ENCODE peak calls at places on chromosomes 6 and 20, in eight cellular contexts. One of them, this sample, is unnamed.

GRCh38 chr20:63521602-63522001 is 1.0 kb downstream of the PPDPF start:
- DNase-seq in heart left ventricle: peak
- DNase-seq in uterus: peak
- DNase-seq in right atrium auricular region: no peak
- DNase-seq in AG10803: no peak
- DNase-seq in fibroblast of lung: no peak
- DNase-seq in endothelial cell of umbilical vein: no peak
- DNase-seq in H1: no peak
- DNase-seq in this sample: no peak

GRCh38 chr6:110511401-110511800 is 35.0 kb upstream of the SLC22A16 start:
- DNase-seq in heart left ventricle: no peak
- DNase-seq in uterus: no peak
- DNase-seq in right atrium auricular region: no peak
- DNase-seq in AG10803: no peak
- DNase-seq in fibroblast of lung: no peak
- DNase-seq in endothelial cell of umbilical vein: no peak
- DNase-seq in H1: peak
- DNase-seq in this sample: no peak

GRCh38 chr20:2405693-2406065 is 25.0 kb downstream of the TGM6 start:
- DNase-seq in heart left ventricle: no peak
- DNase-seq in uterus: no peak
- DNase-seq in right atrium auricular region: no peak
- DNase-seq in AG10803: no peak
- DNase-seq in fibroblast of lung: no peak
- DNase-seq in endothelial cell of umbilical vein: no peak
- DNase-seq in H1: no peak
- DNase-seq in this sample: no peak

GRCh38 chr6:132161283-132161682 is 210.1 kb upstream of the CCN2 start:
- DNase-seq in heart left ventricle: no peak
- DNase-seq in uterus: no peak
- DNase-seq in right atrium auricular region: no peak
- DNase-seq in AG10803: peak
- DNase-seq in fibroblast of lung: peak
- DNase-seq in endothelial cell of umbilical vein: peak
- DNase-seq in H1: no peak
- DNase-seq in this sample: peak

GRCh38 chr20:46811328-46812084 is 83.1 kb upstream of the EYA2 start:
- DNase-seq in heart left ventricle: no peak
- DNase-seq in uterus: no peak
- DNase-seq in right atrium auricular region: no peak
- DNase-seq in AG10803: no peak
- DNase-seq in fibroblast of lung: no peak
- DNase-seq in endothelial cell of umbilical vein: no peak
- DNase-seq in H1: no peak
- DNase-seq in this sample: no peak

GRCh38 chr6:41901882-41902519 is 6.8 kb upstream of the USP49 start:
- DNase-seq in heart left ventricle: no peak
- DNase-seq in uterus: no peak
- DNase-seq in right atrium auricular region: no peak
- DNase-seq in AG10803: no peak
- DNase-seq in fibroblast of lung: peak
- DNase-seq in endothelial cell of umbilical vein: no peak
- DNase-seq in H1: no peak
- DNase-seq in this sample: peak

GRCh38 chr20:10357974-10358373 is 76.0 kb downstream of the MKKS start:
- DNase-seq in heart left ventricle: no peak
- DNase-seq in uterus: no peak
- DNase-seq in right atrium auricular region: no peak
- DNase-seq in AG10803: no peak
- DNase-seq in fibroblast of lung: peak
- DNase-seq in endothelial cell of umbilical vein: peak
- DNase-seq in H1: no peak
- DNase-seq in this sample: no peak

GRCh38 chr20:10591956-10592521 is 81.8 kb downstream of the JAG1 start:
- DNase-seq in heart left ventricle: no peak
- DNase-seq in uterus: no peak
- DNase-seq in right atrium auricular region: no peak
- DNase-seq in AG10803: peak
- DNase-seq in fibroblast of lung: peak
- DNase-seq in endothelial cell of umbilical vein: peak
- DNase-seq in H1: no peak
- DNase-seq in this sample: no peak

GRCh38 chr20:47701612-47702011 is 83.7 kb downstream of the SULF2 start:
- DNase-seq in heart left ventricle: no peak
- DNase-seq in uterus: no peak
- DNase-seq in right atrium auricular region: no peak
- DNase-seq in AG10803: peak
- DNase-seq in fibroblast of lung: no peak
- DNase-seq in endothelial cell of umbilical vein: no peak
- DNase-seq in H1: no peak
- DNase-seq in this sample: no peak

GRCh38 chr6:9795880-9796279 is 619.0 kb downstream of the TFAP2A start:
- DNase-seq in heart left ventricle: no peak
- DNase-seq in uterus: no peak
- DNase-seq in right atrium auricular region: no peak
- DNase-seq in AG10803: no peak
- DNase-seq in fibroblast of lung: no peak
- DNase-seq in endothelial cell of umbilical vein: peak
- DNase-seq in H1: no peak
- DNase-seq in this sample: no peak

GRCh38 chr6:137958809-137959565 is 91.9 kb downstream of the TNFAIP3 start:
- DNase-seq in heart left ventricle: no peak
- DNase-seq in uterus: no peak
- DNase-seq in right atrium auricular region: no peak
- DNase-seq in AG10803: no peak
- DNase-seq in fibroblast of lung: no peak
- DNase-seq in endothelial cell of umbilical vein: peak
- DNase-seq in H1: no peak
- DNase-seq in this sample: no peak

GRCh38 chr6:42418739-42419138 is 33.0 kb downstream of the TRERF1 start:
- DNase-seq in heart left ventricle: no peak
- DNase-seq in uterus: no peak
- DNase-seq in right atrium auricular region: no peak
- DNase-seq in AG10803: no peak
- DNase-seq in fibroblast of lung: no peak
- DNase-seq in endothelial cell of umbilical vein: no peak
- DNase-seq in H1: no peak
- DNase-seq in this sample: no peak

GRCh38 chr6:161644521-161644920 is 370.7 kb upstream of the AGPAT4 start:
- DNase-seq in heart left ventricle: no peak
- DNase-seq in uterus: no peak
- DNase-seq in right atrium auricular region: no peak
- DNase-seq in AG10803: no peak
- DNase-seq in fibroblast of lung: no peak
- DNase-seq in endothelial cell of umbilical vein: no peak
- DNase-seq in H1: no peak
- DNase-seq in this sample: no peak

GRCh38 chr6:53944538-53944937 is 149.7 kb downstream of the LRRC1 start:
- DNase-seq in heart left ventricle: no peak
- DNase-seq in uterus: no peak
- DNase-seq in right atrium auricular region: no peak
- DNase-seq in AG10803: no peak
- DNase-seq in fibroblast of lung: no peak
- DNase-seq in endothelial cell of umbilical vein: no peak
- DNase-seq in H1: no peak
- DNase-seq in this sample: no peak

GRCh38 chr6:53951383-53951782 is 156.6 kb downstream of the LRRC1 start:
- DNase-seq in heart left ventricle: no peak
- DNase-seq in uterus: no peak
- DNase-seq in right atrium auricular region: no peak
- DNase-seq in AG10803: no peak
- DNase-seq in fibroblast of lung: no peak
- DNase-seq in endothelial cell of umbilical vein: no peak
- DNase-seq in H1: no peak
- DNase-seq in this sample: no peak

GRCh38 chr6:53943410-53943809 is 148.6 kb downstream of the LRRC1 start:
- DNase-seq in heart left ventricle: no peak
- DNase-seq in uterus: no peak
- DNase-seq in right atrium auricular region: no peak
- DNase-seq in AG10803: no peak
- DNase-seq in fibroblast of lung: peak
- DNase-seq in endothelial cell of umbilical vein: peak
- DNase-seq in H1: no peak
- DNase-seq in this sample: no peak

GRCh38 chr6:53945765-53946407 is 151.1 kb downstream of the LRRC1 start:
- DNase-seq in heart left ventricle: no peak
- DNase-seq in uterus: no peak
- DNase-seq in right atrium auricular region: no peak
- DNase-seq in AG10803: no peak
- DNase-seq in fibroblast of lung: no peak
- DNase-seq in endothelial cell of umbilical vein: no peak
- DNase-seq in H1: no peak
- DNase-seq in this sample: no peak

DNA sequence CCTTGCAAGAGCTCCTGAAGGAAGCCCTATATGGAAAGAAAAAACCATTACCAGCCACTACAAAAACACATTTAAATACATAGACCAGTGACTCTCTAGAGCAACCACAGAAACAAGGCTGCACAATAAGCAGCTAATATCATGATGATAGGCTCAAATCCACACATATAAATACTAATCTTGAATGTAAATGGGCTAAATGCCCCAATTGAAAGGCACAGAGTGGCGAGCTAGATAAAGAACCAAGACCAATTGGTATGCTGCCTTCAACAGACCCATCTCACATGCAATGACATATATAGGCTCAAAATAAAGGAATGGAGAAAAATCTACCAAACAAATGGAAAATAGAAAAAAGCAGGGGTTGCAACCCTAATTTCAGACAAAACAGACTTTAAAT is 153.0 kb downstream of the LRRC1 start:
- DNase-seq in heart left ventricle: no peak
- DNase-seq in uterus: no peak
- DNase-seq in right atrium auricular region: no peak
- DNase-seq in AG10803: no peak
- DNase-seq in fibroblast of lung: no peak
- DNase-seq in endothelial cell of umbilical vein: no peak
- DNase-seq in H1: no peak
- DNase-seq in this sample: no peak
- TF ChIP-seq CTCF in heart left ventricle: no peak
- TF ChIP-seq CTCF in uterus: no peak
- TF ChIP-seq CTCF in right atrium auricular region: no peak
- TF ChIP-seq CTCF in AG10803: no peak
- TF ChIP-seq CTCF in fibroblast of lung: no peak
- TF ChIP-seq CTCF in endothelial cell of umbilical vein: no peak
- TF ChIP-seq CTCF in H1: no peak
- TF ChIP-seq CTCF in this sample: no peak

DNA sequence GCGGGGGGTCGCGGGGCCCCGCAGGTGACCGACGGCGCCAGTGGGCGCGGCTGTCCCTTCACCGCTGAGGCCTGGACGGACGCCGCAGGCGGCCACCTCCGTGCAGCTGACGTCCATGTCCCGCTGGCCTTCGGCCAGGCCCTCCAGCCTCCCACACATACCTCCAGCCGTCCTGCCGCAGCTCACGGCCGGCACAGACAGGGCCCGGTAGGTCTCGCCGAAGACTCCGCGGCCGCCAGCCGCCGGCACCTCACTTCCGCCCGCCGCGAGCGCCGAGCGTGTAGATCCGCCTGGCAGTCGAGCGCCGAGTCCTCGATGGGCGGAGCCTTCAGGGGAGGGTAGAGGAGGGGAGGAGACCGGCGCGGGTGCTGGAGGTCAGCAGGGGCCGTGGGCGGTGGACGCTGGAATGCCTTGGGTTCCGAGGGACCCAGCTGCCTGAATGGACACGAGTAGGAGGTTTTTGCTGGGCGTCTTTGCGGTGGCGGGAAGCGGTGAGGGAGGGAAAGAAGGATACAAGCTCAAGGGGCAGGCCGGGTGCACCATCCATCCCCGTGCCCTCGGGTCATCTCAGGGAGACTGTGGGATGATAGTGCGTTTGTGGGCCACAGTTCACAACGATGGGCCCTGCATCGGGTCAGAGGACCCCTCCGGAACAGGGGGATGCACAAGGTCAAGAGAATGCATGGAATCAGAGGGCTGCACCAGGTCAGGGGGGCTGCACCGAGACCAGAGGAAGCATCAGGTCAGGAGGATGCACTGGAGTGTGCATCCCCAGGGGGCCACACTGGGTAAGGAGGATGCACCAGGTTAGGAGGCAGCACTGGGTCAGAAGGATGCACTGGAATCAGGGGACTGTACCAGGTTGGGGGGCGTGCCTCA is at the start of gene EXOC2:
- DNase-seq in heart left ventricle: peak
- DNase-seq in uterus: peak
- DNase-seq in right atrium auricular region: peak
- DNase-seq in AG10803: peak
- DNase-seq in fibroblast of lung: peak
- DNase-seq in endothelial cell of umbilical vein: peak
- DNase-seq in H1: peak
- DNase-seq in this sample: peak
- TF ChIP-seq CTCF in heart left ventricle: no peak
- TF ChIP-seq CTCF in uterus: no peak
- TF ChIP-seq CTCF in right atrium auricular region: no peak
- TF ChIP-seq CTCF in AG10803: peak
- TF ChIP-seq CTCF in fibroblast of lung: no peak
- TF ChIP-seq CTCF in endothelial cell of umbilical vein: no peak
- TF ChIP-seq CTCF in H1: peak
- TF ChIP-seq CTCF in this sample: no peak

GRCh38 chr6:51352506-51353029 is 533.9 kb downstream of the TFAP2B start:
- DNase-seq in heart left ventricle: no peak
- DNase-seq in uterus: no peak
- DNase-seq in right atrium auricular region: no peak
- DNase-seq in AG10803: no peak
- DNase-seq in fibroblast of lung: no peak
- DNase-seq in endothelial cell of umbilical vein: no peak
- DNase-seq in H1: no peak
- DNase-seq in this sample: no peak

GRCh38 chr6:51349866-51350265 is 531.2 kb downstream of the TFAP2B start:
- DNase-seq in heart left ventricle: no peak
- DNase-seq in uterus: no peak
- DNase-seq in right atrium auricular region: no peak
- DNase-seq in AG10803: no peak
- DNase-seq in fibroblast of lung: no peak
- DNase-seq in endothelial cell of umbilical vein: no peak
- DNase-seq in H1: no peak
- DNase-seq in this sample: peak

GRCh38 chr6:51350308-51350904 is 531.7 kb downstream of the TFAP2B start:
- DNase-seq in heart left ventricle: no peak
- DNase-seq in uterus: no peak
- DNase-seq in right atrium auricular region: no peak
- DNase-seq in AG10803: peak
- DNase-seq in fibroblast of lung: no peak
- DNase-seq in endothelial cell of umbilical vein: no peak
- DNase-seq in H1: no peak
- DNase-seq in this sample: no peak
- TF ChIP-seq CTCF in heart left ventricle: no peak
- TF ChIP-seq CTCF in uterus: no peak
- TF ChIP-seq CTCF in right atrium auricular region: no peak
- TF ChIP-seq CTCF in AG10803: peak
- TF ChIP-seq CTCF in fibroblast of lung: no peak
- TF ChIP-seq CTCF in endothelial cell of umbilical vein: no peak
- TF ChIP-seq CTCF in H1: peak
- TF ChIP-seq CTCF in this sample: peak

DNA sequence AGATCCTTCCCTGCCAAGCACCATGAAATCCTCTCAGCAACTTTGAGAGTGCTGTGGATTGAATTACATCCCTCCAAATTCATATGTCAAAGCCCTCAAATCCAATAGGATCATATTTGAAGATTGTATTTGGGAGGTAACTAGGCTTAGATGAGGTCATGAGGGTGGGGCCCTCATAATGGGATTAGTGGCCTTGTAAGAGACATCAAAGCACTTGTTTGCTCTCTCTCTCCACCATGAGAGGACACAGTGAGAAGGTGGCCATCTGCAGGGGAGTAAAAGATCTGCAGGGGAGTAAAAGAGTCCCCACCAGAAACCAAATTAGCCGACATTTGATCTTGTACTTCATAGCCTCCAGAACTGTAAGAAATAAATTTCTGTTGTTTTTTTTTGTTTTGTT is 298.2 kb downstream of the SAMD5 start:
- DNase-seq in heart left ventricle: no peak
- DNase-seq in uterus: no peak
- DNase-seq in right atrium auricular region: no peak
- DNase-seq in AG10803: no peak
- DNase-seq in fibroblast of lung: no peak
- DNase-seq in endothelial cell of umbilical vein: no peak
- DNase-seq in H1: no peak
- DNase-seq in this sample: no peak
- TF ChIP-seq CTCF in heart left ventricle: no peak
- TF ChIP-seq CTCF in uterus: no peak
- TF ChIP-seq CTCF in right atrium auricular region: no peak
- TF ChIP-seq CTCF in AG10803: no peak
- TF ChIP-seq CTCF in fibroblast of lung: no peak
- TF ChIP-seq CTCF in endothelial cell of umbilical vein: no peak
- TF ChIP-seq CTCF in H1: peak
- TF ChIP-seq CTCF in this sample: no peak

This sample was measured in Calu3.